ENCODE peak calls at places on chromosomes 1 and 21, in eight cellular contexts. I is GM04503; N is hepatocyte; Y is T-helper 17 cell; K is stimulated activated CD4-positive, alpha-beta T cell treated with anti-CD3 and anti-CD28 coated beads, TNF-alpha, amount 100 ng/mL, for 24 hours; L is tibial nerve; O is sciatic nerve; B is AG08395. C is an unnamed sample.

GRCh38 chr1:89821322-89822108 is 683 bp downstream of the LRRC8D start:
- DNase-seq in I (no peak), N (peak), Y (peak), K (peak), L (no peak), O (peak), B (peak), C (no peak)

GRCh38 chr1:169044296-169044695 is 62.2 kb upstream of the ATP1B1 start:
- DNase-seq in I (no peak), N (no peak), Y (peak), K (no peak), L (no peak), O (no peak), B (no peak), C (peak)

GRCh38 chr1:27604579-27605299 is 795 bp upstream of the AHDC1 start:
- DNase-seq in I (no peak), N (no peak), Y (no peak), K (no peak), L (no peak), O (no peak), B (no peak), C (no peak)

GRCh38 chr21:43815107-43815742 is 25.8 kb downstream of the RRP1 start:
- DNase-seq in I (no peak), N (no peak), Y (no peak), K (no peak), L (no peak), O (no peak), B (no peak), C (no peak)

GRCh38 chr1:61152066-61152465 is 69.7 kb downstream of the NFIA start:
- DNase-seq in I (no peak), N (no peak), Y (no peak), K (no peak), L (no peak), O (no peak), B (no peak), C (no peak)

GRCh38 chr1:27400035-27400962 is 7.9 kb downstream of the GPR3 start:
- DNase-seq in I (no peak), N (no peak), Y (no peak), K (no peak), L (no peak), O (no peak), B (peak), C (no peak)

GRCh38 chr1:195965036-195965435 is 643.2 kb downstream of the KCNT2 start:
- DNase-seq in I (no peak), N (no peak), Y (no peak), K (no peak), L (no peak), O (no peak), B (no peak), C (no peak)

GRCh38 chr1:34155851-34156250 is 9.2 kb downstream of the CSMD2 start:
- DNase-seq in I (peak), N (no peak), Y (no peak), K (no peak), L (no peak), O (no peak), B (peak), C (no peak)

GRCh38 chr1:196477262-196477661 is 131.0 kb downstream of the KCNT2 start:
- DNase-seq in I (no peak), N (no peak), Y (no peak), K (no peak), L (no peak), O (no peak), B (no peak), C (no peak)

GRCh38 chr21:34795152-34796141 is 126.7 kb downstream of the CLIC6 start:
- DNase-seq in I (peak), N (peak), Y (no peak), K (no peak), L (no peak), O (no peak), B (peak), C (no peak)

GRCh38 chr1:159889821-159890252 is 10.1 kb downstream of the CFAP45 start:
- DNase-seq in I (peak), N (no peak), Y (no peak), K (no peak), L (no peak), O (no peak), B (peak), C (peak)

GRCh38 chr1:88877382-88877825 is 14.0 kb downstream of the GTF2B start:
- DNase-seq in I (no peak), N (peak), Y (no peak), K (no peak), L (no peak), O (no peak), B (peak), C (no peak)

GRCh38 chr21:42448683-42449082 is 45.0 kb downstream of the UBASH3A start:
- DNase-seq in I (no peak), N (no peak), Y (no peak), K (no peak), L (no peak), O (no peak), B (no peak), C (no peak)

GRCh38 chr1:38062361-38063288 is 16.0 kb upstream of the POU3F1 start:
- DNase-seq in I (no peak), N (no peak), Y (no peak), K (no peak), L (no peak), O (no peak), B (no peak), C (no peak)

GRCh38 chr1:44472614-44473262 is 67.7 kb downstream of the RNF220 start:
- DNase-seq in I (no peak), N (no peak), Y (no peak), K (no peak), L (no peak), O (no peak), B (peak), C (no peak)

GRCh38 chr21:34604556-34604955 is 10.4 kb downstream of the RCAN1 start:
- DNase-seq in I (no peak), N (no peak), Y (no peak), K (no peak), L (no peak), O (no peak), B (no peak), C (no peak)

GRCh38 chr21:33394260-33394659 is 9.0 kb upstream of the IFNGR2 start:
- DNase-seq in I (no peak), N (no peak), Y (no peak), K (no peak), L (no peak), O (no peak), B (no peak), C (no peak)

GRCh38 chr1:161119379-161120061 is 1.6 kb downstream of the NIT1 start:
- DNase-seq in I (no peak), N (peak), Y (peak), K (peak), L (no peak), O (no peak), B (peak), C (no peak)

GRCh38 chr1:207440634-207441033 is 13.5 kb upstream of the CR2 start:
- DNase-seq in I (no peak), N (no peak), Y (no peak), K (no peak), L (no peak), O (no peak), B (no peak), C (no peak)

GRCh38 chr1:34149501-34149900 is 15.5 kb downstream of the CSMD2 start:
- DNase-seq in I (no peak), N (no peak), Y (no peak), K (no peak), L (no peak), O (no peak), B (no peak), C (no peak)

GRCh38 chr1:9841460-9841859 is 17.7 kb upstream of the CLSTN1 start:
- DNase-seq in I (no peak), N (no peak), Y (no peak), K (no peak), L (no peak), O (no peak), B (no peak), C (no peak)

GRCh38 chr1:234691567-234691966 is 81.6 kb upstream of the IRF2BP2 start:
- DNase-seq in I (no peak), N (no peak), Y (no peak), K (no peak), L (no peak), O (no peak), B (no peak), C (no peak)

GRCh38 chr1:27934818-27935549 is at the start of gene SMPDL3B:
- DNase-seq in I (no peak), N (peak), Y (no peak), K (no peak), L (no peak), O (no peak), B (no peak), C (no peak)

GRCh38 chr1:21649315-21649714 is 19.8 kb downstream of the RAP1GAP start:
- DNase-seq in I (no peak), N (no peak), Y (no peak), K (no peak), L (no peak), O (no peak), B (no peak), C (no peak)

GRCh38 chr21:38838598-38839369 is 33.1 kb downstream of the ETS2 start:
- DNase-seq in I (no peak), N (no peak), Y (no peak), K (no peak), L (no peak), O (no peak), B (no peak), C (no peak)

GRCh38 chr1:224592636-224593579 is 23.2 kb upstream of the CNIH3 start:
- DNase-seq in I (peak), N (peak), Y (no peak), K (no peak), L (no peak), O (peak), B (peak), C (no peak)

GRCh38 chr1:30477588-30477987 is 245.8 kb downstream of the MATN1 start:
- DNase-seq in I (no peak), N (no peak), Y (no peak), K (no peak), L (no peak), O (no peak), B (no peak), C (no peak)

GRCh38 chr1:30880631-30881155 is 27.9 kb downstream of the SDC3 start:
- DNase-seq in I (no peak), N (no peak), Y (no peak), K (no peak), L (no peak), O (no peak), B (no peak), C (no peak)

GRCh38 chr21:42799948-42800347 is 79.4 kb downstream of the WDR4 start:
- DNase-seq in I (no peak), N (no peak), Y (no peak), K (no peak), L (no peak), O (no peak), B (no peak), C (no peak)

GRCh38 chr21:39802226-39802625 is 57.2 kb downstream of the IGSF5 start:
- DNase-seq in I (no peak), N (no peak), Y (no peak), K (no peak), L (no peak), O (no peak), B (no peak), C (no peak)

C was measured in GM12878.